ENCODE peak calls at places on chromosomes 16 and 17, in five cellular contexts. D is trophoblast cell, M is mesenchymal stem cell, J is H1, T is H9. G is an unnamed sample.

GRCh38 chr17:15341385-15341849 is at the start of gene TEKT3:
- DNase-seq in M (peak), T (peak), J (peak), D (peak), G (peak)

GRCh38 chr17:606501-607243 is 108.0 kb downstream of the VPS53 start:
- DNase-seq in T (no peak), J (no peak), M (peak), D (no peak), G (no peak)

GRCh38 chr16:57265850-57266530 is 18.5 kb downstream of the PLLP start:
- DNase-seq in T (no peak), J (no peak), D (peak), M (no peak), G (no peak)

GRCh38 chr17:27519550-27519949 is 63.3 kb downstream of the KSR1 start:
- DNase-seq in T (no peak), M (no peak), J (no peak), D (no peak), G (no peak)

GRCh38 chr16:52439171-52439701 is 107.7 kb downstream of the TOX3 start:
- DNase-seq in J (no peak), T (no peak), M (no peak), D (no peak), G (no peak)

GRCh38 chr17:57925361-57925990 is 29.7 kb downstream of the CUEDC1 start:
- DNase-seq in J (no peak), M (no peak), T (no peak), D (no peak), G (no peak)

GRCh38 chr17:61465550-61466237 is 13.5 kb downstream of the TBX4 start:
- DNase-seq in T (peak), M (no peak), J (no peak), D (no peak), G (no peak)

GRCh38 chr17:9905902-9906301 is 831 bp upstream of the RCVRN start:
- DNase-seq in J (peak), D (peak), T (peak), M (peak), G (no peak)

GRCh38 chr16:57475711-57476339 is 10.5 kb downstream of the DOK4 start:
- DNase-seq in J (peak), M (peak), T (peak), D (peak), G (no peak)

GRCh38 chr16:2260250-2260649 is 7.7 kb downstream of the RNPS1 start:
- DNase-seq in D (no peak), M (no peak), T (no peak), J (no peak), G (no peak)

GRCh38 chr16:49986351-49987124 is 38.5 kb upstream of the CNEP1R1 start:
- DNase-seq in M (no peak), D (peak), T (peak), J (no peak), G (no peak)

GRCh38 chr17:12982224-12982623 is 35.6 kb downstream of the ELAC2 start:
- DNase-seq in D (no peak), T (no peak), J (no peak), M (no peak), G (no peak)

GRCh38 chr16:3274490-3274889 is 8.8 kb upstream of the ZNF263 start:
- DNase-seq in T (no peak), M (no peak), J (no peak), D (no peak), G (no peak)

GRCh38 chr17:28370744-28371103 is 617 bp upstream of the VTN start:
- DNase-seq in T (no peak), D (no peak), M (no peak), J (no peak), G (no peak)

GRCh38 chr17:72569193-72569946 is 448.6 kb downstream of the SOX9 start:
- DNase-seq in D (no peak), M (no peak), J (no peak), T (no peak), G (no peak)

GRCh38 chr16:66240088-66240487 is 126.4 kb upstream of the CDH5 start:
- DNase-seq in J (no peak), D (no peak), M (no peak), T (no peak), G (no peak)

GRCh38 chr17:77345260-77345910 is 204.6 kb downstream of the SEC14L1 start:
- DNase-seq in M (no peak), J (no peak), D (no peak), T (no peak), G (no peak)
- H3K14ac ChIP-seq in M (no peak), J (no peak), D (no peak), T (no peak), G (no peak)

GRCh38 chr16:26645629-26646028 is 421.1 kb upstream of the C16orf82 start:
- DNase-seq in J (peak), D (no peak), M (no peak), T (peak), G (peak)
- H2BK12ac ChIP-seq in J (no peak), D (no peak), M (no peak), T (no peak), G (no peak)

DNA sequence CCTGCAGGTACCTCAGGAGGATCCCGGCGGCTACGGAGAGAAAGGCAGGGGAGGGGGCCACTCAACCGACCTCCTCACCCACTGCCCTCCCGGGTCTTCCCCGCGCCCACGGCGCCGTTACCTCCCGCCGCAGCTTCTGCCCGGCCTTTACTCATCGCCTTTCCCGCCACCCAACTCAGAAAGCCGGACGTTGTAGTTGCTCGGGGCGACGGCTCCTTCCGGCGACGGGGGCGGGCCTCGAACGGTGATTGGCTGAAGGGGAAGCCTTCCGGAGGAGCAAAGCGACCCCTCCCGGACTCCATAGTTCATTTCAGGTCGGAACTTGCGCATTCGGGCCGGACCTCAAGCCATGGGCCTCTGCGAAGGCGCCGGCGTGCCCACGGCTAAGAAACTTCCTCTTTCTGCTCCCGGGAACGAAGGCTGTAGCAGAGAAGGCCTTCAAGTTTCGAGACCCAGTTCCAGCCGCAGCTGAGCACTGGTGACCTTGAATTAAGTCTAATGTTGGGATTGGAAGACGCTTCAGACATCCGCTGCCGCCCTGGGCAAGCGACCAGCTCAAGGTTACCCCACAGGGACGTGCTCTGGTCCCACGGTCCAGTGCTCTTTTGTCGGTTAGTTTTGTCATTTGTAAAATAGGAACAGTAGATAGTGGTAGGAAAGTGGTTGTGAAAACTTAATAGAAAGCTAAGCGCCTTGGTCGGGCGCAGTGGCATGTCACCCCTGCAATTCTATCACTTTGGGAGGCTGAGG is at the start of gene PSMC3IP:
- DNase-seq in M (peak), T (peak), D (peak), J (peak), G (peak)
- H3K14ac ChIP-seq in M (no peak), T (peak), D (peak), J (no peak), G (no peak)

GRCh38 chr16:88957887-88958577 is 19.0 kb downstream of the CBFA2T3 start:
- DNase-seq in T (no peak), J (no peak), D (peak), M (no peak), G (no peak)
- H2BK12ac ChIP-seq in T (no peak), J (no peak), D (no peak), M (no peak), G (no peak)

DNA sequence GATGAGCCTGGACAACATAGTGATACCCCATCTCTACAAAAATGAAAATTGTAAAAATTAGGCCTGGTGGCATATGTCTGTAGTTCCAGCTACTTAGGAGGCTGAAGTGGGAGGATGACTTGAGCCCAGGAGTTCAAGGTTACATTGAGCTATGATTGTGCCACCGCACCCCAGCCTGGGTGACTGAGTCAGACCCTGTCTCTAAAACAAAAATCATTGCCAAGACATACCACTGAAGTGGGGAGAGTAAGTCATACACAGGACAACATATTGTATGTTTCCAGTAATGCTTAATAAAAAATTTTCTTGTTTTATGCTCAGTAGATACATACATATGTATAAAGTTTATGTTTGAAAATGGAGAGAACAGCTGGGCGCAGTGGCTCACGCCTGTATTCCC is 39.2 kb downstream of the NDE1 start:
- DNase-seq in M (no peak), J (no peak), T (no peak), D (no peak), G (no peak)
- H3K14ac ChIP-seq in M (no peak), J (no peak), T (no peak), D (no peak), G (no peak)

GRCh38 chr17:50768348-50768761 is 1.0 kb upstream of the ANKRD40CL start:
- DNase-seq in D (no peak), J (peak), M (no peak), T (peak), G (no peak)
- H2BK12ac ChIP-seq in D (no peak), J (no peak), M (no peak), T (no peak), G (no peak)

GRCh38 chr16:11162571-11163268 is 93.3 kb downstream of the SOCS1 start:
- DNase-seq in T (no peak), J (no peak), M (no peak), D (no peak), G (no peak)

GRCh38 chr16:11160676-11161115 is 95.3 kb downstream of the SOCS1 start:
- DNase-seq in T (no peak), M (no peak), J (no peak), D (peak), G (no peak)

GRCh38 chr16:11159189-11159588 is 96.8 kb downstream of the SOCS1 start:
- DNase-seq in M (no peak), T (no peak), D (no peak), J (no peak), G (no peak)

GRCh38 chr16:11161974-11162373 is 94.0 kb downstream of the SOCS1 start:
- DNase-seq in M (no peak), J (no peak), T (no peak), D (no peak), G (no peak)

DNA sequence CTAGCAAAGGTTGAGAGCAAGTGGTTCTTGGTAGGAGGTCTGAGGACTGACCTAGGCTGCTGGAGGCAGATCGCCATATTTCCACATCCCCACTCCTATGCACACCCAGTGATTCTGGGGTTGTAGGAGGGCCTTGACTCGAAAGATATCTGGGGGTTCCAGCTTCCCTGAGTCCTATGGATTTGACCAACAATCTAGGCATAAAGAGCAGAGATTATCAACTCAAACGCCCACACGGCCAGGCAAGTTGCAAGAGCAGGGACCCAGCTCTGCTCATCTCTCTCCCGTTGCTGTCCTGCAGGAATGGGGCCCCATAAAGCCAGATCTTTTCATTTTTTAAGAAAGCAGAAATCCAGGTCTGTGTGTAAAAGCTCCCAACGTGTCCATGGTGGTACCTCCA is 94.6 kb downstream of the SOCS1 start:
- DNase-seq in T (no peak), M (no peak), D (no peak), J (no peak), G (no peak)
- H3K14ac ChIP-seq in T (no peak), M (no peak), D (no peak), J (no peak), G (no peak)